ENCODE peak calls at places on chromosomes 2 and 18, in four cellular contexts. H is H7; Z is activated CD4-positive, alpha-beta T cell treated with anti-CD3 and anti-CD28 coated beads, Interleukin-2, amount 50 U/mL, for 1 hour; F is stimulated activated naive CD8-positive, alpha-beta T cell treated with anti-CD3 and anti-CD28 coated beads, Interleukin-15, Interleukin-2, amounts not matched to agents 100 U/mL and 50 U/mL, for 24 hours. U is an unnamed sample.

GRCh38 chr18:79934311-79935097 is 16.9 kb downstream of the SLC66A2 start:
- DNase-seq in Z (no peak), H (no peak), F (no peak), U (no peak)

GRCh38 chr2:43609304-43609883 is 13.6 kb upstream of the THADA start:
- DNase-seq in H (peak; percentile 30), Z (peak; percentile 13), F (peak; percentile 25), U (peak; percentile 33)

GRCh38 chr2:11590193-11590592 is 56.3 kb downstream of the GREB1 start:
- DNase-seq in F (no peak), H (no peak), Z (no peak), U (no peak)

GRCh38 chr2:134289225-134289624 is 35.4 kb downstream of the MGAT5 start:
- DNase-seq in F (no peak), H (no peak), Z (peak; percentile 17), U (no peak)

GRCh38 chr18:58218111-58218510 is 174.1 kb downstream of the NEDD4L start:
- DNase-seq in H (no peak), F (no peak), Z (no peak), U (no peak)

GRCh38 chr2:96111823-96112500 is 4.4 kb downstream of the ADRA2B start:
- DNase-seq in Z (no peak), F (no peak), H (no peak), U (no peak)

GRCh38 chr2:236642584-236643291 is 73.1 kb downstream of the ACKR3 start:
- DNase-seq in F (no peak), Z (no peak), H (peak; percentile 63), U (no peak)

GRCh38 chr2:218859556-218859993 is at the start of gene WNT6:
- DNase-seq in H (peak; percentile 86), Z (no peak), F (no peak), U (no peak)

GRCh38 chr2:148130571-148130970 is 109.7 kb downstream of the MBD5 start:
- DNase-seq in H (no peak), Z (no peak), F (no peak), U (no peak)

GRCh38 chr2:133635115-133635514 is 66.9 kb upstream of the NCKAP5 start:
- DNase-seq in Z (no peak), H (no peak), F (no peak), U (no peak)

GRCh38 chr2:23944527-23944926 is 4.3 kb downstream of the UBXN2A start:
- DNase-seq in Z (no peak), H (no peak), F (no peak), U (no peak)

GRCh38 chr18:76496200-76496890 is 1.3 kb upstream of the ZNF516 start:
- DNase-seq in F (peak; percentile 48), Z (peak; percentile 32), H (peak; percentile 80), U (no peak)

GRCh38 chr2:222399038-222399783 is 25.1 kb upstream of the SGPP2 start:
- DNase-seq in H (no peak), F (no peak), Z (no peak), U (no peak)

GRCh38 chr2:47008381-47009280 is 93.0 kb upstream of the MCFD2 start:
- DNase-seq in H (peak; percentile 81), F (no peak), Z (no peak), U (no peak)

GRCh38 chr2:152335016-152335850 is at the start of gene FMNL2:
- DNase-seq in H (peak; percentile 95), Z (peak; percentile 11), F (peak; percentile 70), U (no peak)

GRCh38 chr2:205763708-205764501 is 81.6 kb downstream of the NRP2 start:
- DNase-seq in Z (peak; percentile 8), H (peak; percentile 92), F (peak; percentile 60), U (no peak)

GRCh38 chr2:167492486-167492885 is 604.2 kb downstream of the XIRP2 start:
- DNase-seq in H (no peak), Z (no peak), F (no peak), U (no peak)

GRCh38 chr2:11446733-11447248 is 19.2 kb downstream of the E2F6 start:
- DNase-seq in Z (peak; percentile 37), F (peak; percentile 47), H (peak; percentile 75), U (peak; percentile 40)

GRCh38 chr2:105597831-105598293 is 146.8 kb upstream of the NCK2 start:
- DNase-seq in H (no peak), Z (no peak), F (no peak), U (no peak)

GRCh38 chr2:99680946-99681345 is 191.1 kb upstream of the REV1 start:
- DNase-seq in F (no peak), Z (no peak), H (no peak), U (no peak)

GRCh38 chr2:200975672-200976071 is 12.2 kb upstream of the ORC2 start:
- DNase-seq in F (no peak), H (no peak), Z (no peak), U (no peak)

GRCh38 chr2:40251146-40251545 is 200.7 kb downstream of the SLC8A1 start:
- DNase-seq in H (no peak), Z (no peak), F (no peak), U (no peak)

GRCh38 chr18:33944493-33944892 is 280.2 kb downstream of the NOL4 start:
- DNase-seq in H (no peak), Z (no peak), F (no peak), U (no peak)

GRCh38 chr2:47076126-47076506 is 79.0 kb downstream of the STPG4 start:
- DNase-seq in H (no peak), F (no peak), Z (no peak), U (no peak)

GRCh38 chr2:166167451-166167850 is 39.6 kb upstream of the SCN1A start:
- DNase-seq in H (no peak), Z (no peak), F (no peak), U (no peak)

GRCh38 chr2:122034797-122035196 is 279.3 kb downstream of the TSN start:
- DNase-seq in Z (no peak), H (no peak), F (no peak), U (no peak)

GRCh38 chr18:63363951-63364350 is 3.1 kb downstream of the KDSR start:
- DNase-seq in Z (peak; percentile 20), F (no peak), H (no peak), U (peak; percentile 60)

GRCh38 chr2:139031722-139032121 is 251.5 kb upstream of the NXPH2 start:
- DNase-seq in H (peak; percentile 7), F (no peak), Z (no peak), U (no peak)

GRCh38 chr2:237250599-237250998 is 163.4 kb downstream of the COL6A3 start:
- DNase-seq in Z (no peak), F (no peak), H (no peak), U (no peak)

GRCh38 chr2:220167956-220168355 is 540.5 kb downstream of the SLC4A3 start:
- DNase-seq in Z (no peak), F (no peak), H (no peak), U (no peak)

GRCh38 chr2:197159681-197160211 is 150.8 kb downstream of the ANKRD44 start:
- DNase-seq in F (no peak), H (no peak), Z (peak; percentile 20), U (peak; percentile 17)

GRCh38 chr2:191266201-191266600 is 21.0 kb downstream of the MYO1B start:
- DNase-seq in Z (no peak), H (no peak), F (no peak), U (no peak)

GRCh38 chr2:64990823-64991222 is 1.6 kb downstream of the SLC1A4 start:
- DNase-seq in H (no peak), Z (no peak), F (no peak), U (no peak)

GRCh38 chr18:2827076-2827475 is 19.7 kb upstream of the EMILIN2 start:
- DNase-seq in Z (no peak), F (no peak), H (no peak), U (no peak)

GRCh38 chr2:150609831-150610582 is 122.5 kb upstream of the RND3 start:
- DNase-seq in Z (no peak), H (no peak), F (no peak), U (no peak)

GRCh38 chr2:123468071-123468470 is 557.0 kb upstream of the CNTNAP5 start:
- DNase-seq in Z (no peak), H (no peak), F (no peak), U (no peak)

GRCh38 chr2:218073185-218073584 is 4.1 kb downstream of the RUFY4 start:
- DNase-seq in H (no peak), Z (no peak), F (no peak), U (no peak)

GRCh38 chr2:8566788-8567468 is 114.9 kb upstream of the ID2 start:
- DNase-seq in Z (no peak), F (no peak), H (no peak), U (no peak)

U was measured in effector memory CD8-positive, alpha-beta T cell.